ENCODE peak calls at places on chromosomes 12 and 14, in six cellular contexts. C is CD4-positive, CD25-positive, alpha-beta regulatory T cell; P is aorta; V is NT2/D1; L is AG09309; O is OCI-LY7. G is an unnamed sample.
A peak's percentile ranks its signal among the peaks of the same experiment; 100 is the strongest.

GRCh38 chr14:99525699-99526080 is 44.5 kb downstream of the CCNK start:
- DNase-seq in C (no peak), P (no peak), V (no peak), L (no peak), O (no peak), G (no peak)

GRCh38 chr14:32203928-32204357 is 874 bp upstream of the RNU6-8 start:
- DNase-seq in C (no peak), P (no peak), V (no peak), L (no peak), O (no peak), G (no peak)

GRCh38 chr14:81343166-81343565 is 57.0 kb downstream of the STON2 start:
- DNase-seq in C (no peak), P (no peak), V (no peak), L (no peak), O (no peak), G (no peak)

GRCh38 chr14:78232666-78233065 is 62.5 kb downstream of the NRXN3 start:
- DNase-seq in C (no peak), P (no peak), V (no peak), L (no peak), O (no peak), G (no peak)

GRCh38 chr14:53020193-53020932 is 69.5 kb upstream of the FERMT2 start:
- DNase-seq in C (no peak), P (no peak), V (no peak), L (no peak), O (no peak), G (no peak)

GRCh38 chr12:132287391-132288238 is 41.8 kb downstream of the GALNT9 start:
- DNase-seq in C (no peak), P (no peak), V (no peak), L (no peak), O (no peak), G (no peak)

GRCh38 chr12:56657416-56658379 is 11.9 kb upstream of the ATP5F1B start:
- DNase-seq in C (no peak), P (no peak), V (no peak), L (no peak), O (no peak), G (no peak)

GRCh38 chr14:35400707-35401421 is 3.7 kb downstream of the NFKBIA start:
- DNase-seq in C (no peak), P (no peak), V (no peak), L (no peak), O (no peak), G (peak; percentile 69)

GRCh38 chr14:86217523-86217922 is 687.6 kb downstream of the FLRT2 start:
- DNase-seq in C (no peak), P (no peak), V (no peak), L (no peak), O (no peak), G (no peak)

GRCh38 chr14:54947230-54947629 is 44.6 kb upstream of the GCH1 start:
- DNase-seq in C (no peak), P (no peak), V (no peak), L (no peak), O (no peak), G (no peak)

GRCh38 chr14:37094502-37094901 is 77.9 kb downstream of the SLC25A21 start:
- DNase-seq in C (no peak), P (no peak), V (no peak), L (no peak), O (no peak), G (no peak)

GRCh38 chr12:120438495-120439198 is 734 bp downstream of the COX6A1 start:
- DNase-seq in C (no peak), P (no peak), V (no peak), L (no peak), O (peak; percentile 19), G (no peak)

GRCh38 chr14:50025776-50026175 is 90.6 kb downstream of the VCPKMT start:
- DNase-seq in C (no peak), P (no peak), V (no peak), L (no peak), O (no peak), G (no peak)

GRCh38 chr12:25813843-25814242 is 144.6 kb upstream of the RASSF8 start:
- DNase-seq in C (no peak), P (no peak), V (no peak), L (no peak), O (no peak), G (no peak)

GRCh38 chr14:51014086-51014485 is 69.8 kb upstream of the PYGL start:
- DNase-seq in C (no peak), P (peak; percentile 59), V (no peak), L (peak; percentile 99), O (no peak), G (no peak)

GRCh38 chr14:102554835-102555819 is 37.3 kb upstream of the RCOR1 start:
- DNase-seq in C (peak; percentile 45), P (no peak), V (peak; percentile 57), L (no peak), O (no peak), G (peak; percentile 86)

GRCh38 chr14:94320243-94320642 is 2.9 kb downstream of the SERPINA6 start:
- DNase-seq in C (no peak), P (no peak), V (no peak), L (no peak), O (no peak), G (no peak)

GRCh38 chr14:33512201-33512600 is 438.7 kb downstream of the EGLN3 start:
- DNase-seq in C (no peak), P (no peak), V (no peak), L (peak; percentile 50), O (no peak), G (no peak)

GRCh38 chr14:84323963-84324362 is 1206.0 kb upstream of the FLRT2 start:
- DNase-seq in C (no peak), P (no peak), V (no peak), L (no peak), O (no peak), G (no peak)

GRCh38 chr12:120099738-120100137 is 16.8 kb downstream of the RAB35 start:
- DNase-seq in C (no peak), P (no peak), V (no peak), L (no peak), O (no peak), G (no peak)

DNA sequence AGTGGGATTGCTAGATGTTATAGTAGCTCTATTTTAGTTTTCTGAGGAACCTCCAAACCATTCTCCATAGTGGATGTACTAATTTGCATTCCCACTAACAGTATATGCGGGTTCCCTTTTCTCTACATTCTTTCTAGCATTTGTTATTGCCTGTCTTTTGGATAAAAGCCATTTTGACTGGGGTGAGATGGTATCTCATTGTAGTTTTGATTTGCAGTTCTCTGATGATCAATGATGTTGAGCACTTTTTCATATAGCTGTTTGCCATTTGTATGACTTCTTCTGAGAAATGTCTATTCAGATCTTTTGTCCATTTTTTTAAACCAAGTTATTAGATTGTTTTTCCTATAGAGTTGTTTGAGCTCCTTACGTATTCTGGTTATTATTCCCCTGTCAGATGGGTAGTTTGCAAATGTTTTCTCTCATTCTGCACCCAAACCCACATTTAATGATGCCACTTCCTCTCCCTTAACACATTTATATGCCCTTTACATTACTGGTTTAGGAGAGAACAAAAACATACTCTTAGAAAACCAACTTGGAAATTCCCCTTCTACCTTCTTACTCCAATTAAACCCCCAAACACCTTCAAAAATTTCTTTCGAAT is 48.2 kb downstream of the NELL2 start:
- DNase-seq in C (no peak), P (no peak), V (no peak), L (no peak), O (no peak), G (no peak)
- H3K4me3 ChIP-seq in C (peak overlapping the region; percentile 66), P (no peak overlapping the region), V (no peak overlapping the region), L (no peak overlapping the region), O (no peak overlapping the region), G (no peak overlapping the region)

GRCh38 chr14:77039285-77040058 is 11.0 kb upstream of the IRF2BPL start:
- DNase-seq in C (no peak), P (no peak), V (no peak), L (no peak), O (peak; percentile 40), G (no peak)

GRCh38 chr14:77040995-77041744 is 12.7 kb upstream of the IRF2BPL start:
- DNase-seq in C (no peak), P (no peak), V (no peak), L (no peak), O (no peak), G (no peak)

GRCh38 chr14:77040309-77040994 is 11.9 kb upstream of the IRF2BPL start:
- DNase-seq in C (peak; percentile 87), P (peak; percentile 100), V (peak; percentile 59), L (peak; percentile 93), O (peak; percentile 94), G (peak; percentile 99)

GRCh38 chr14:77037886-77038511 is 9.5 kb upstream of the IRF2BPL start:
- DNase-seq in C (peak; percentile 43), P (no peak), V (no peak), L (no peak), O (no peak), G (peak; percentile 82)

DNA sequence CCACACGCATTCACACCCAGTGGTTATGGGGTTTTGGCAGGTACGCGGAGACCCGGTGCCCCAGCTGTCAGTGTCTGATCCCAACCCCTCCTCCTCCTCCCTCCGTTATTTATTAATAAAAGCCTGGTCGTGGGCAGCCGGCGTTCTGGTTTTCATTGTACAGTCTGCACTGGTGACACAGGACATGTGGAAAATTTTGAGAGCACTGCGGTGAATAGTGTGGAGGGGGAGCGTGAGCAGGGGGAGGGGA is 11.5 kb upstream of the IRF2BPL start:
- DNase-seq in C (no peak), P (no peak), V (no peak), L (no peak), O (no peak), G (no peak)
- H3K4me3 ChIP-seq in C (peak overlapping the region; percentile 74), P (peak overlapping the region; percentile 32), V (peak overlapping the region; percentile 19), L (peak overlapping the region; percentile 18), O (peak overlapping the region; percentile 61), G (peak overlapping the region; percentile 37)

DNA sequence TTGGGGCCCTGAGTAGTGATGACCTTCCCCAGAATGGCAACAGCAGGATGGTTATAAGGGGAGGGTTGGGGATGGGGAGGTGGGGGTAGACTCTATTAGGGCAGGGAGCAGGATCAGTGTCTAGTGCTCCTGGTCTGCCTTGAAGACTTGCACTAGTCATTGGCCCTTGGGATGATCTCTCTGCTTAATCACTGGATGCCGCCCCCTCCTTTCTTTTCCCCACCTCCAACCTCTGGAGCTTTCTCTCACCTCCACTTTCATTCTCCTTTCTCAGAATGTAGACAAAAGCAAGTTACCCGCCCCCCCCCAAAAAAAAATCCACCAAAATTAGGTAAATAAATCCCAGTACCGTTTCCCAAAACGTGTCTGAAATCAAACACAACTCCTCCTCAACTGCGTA is 2.8 kb upstream of the KCNK10 start:
- DNase-seq in C (no peak), P (no peak), V (no peak), L (no peak), O (no peak), G (no peak)
- H3K4me3 ChIP-seq in C (no peak overlapping the region), P (no peak overlapping the region), V (peak overlapping the region; percentile 31), L (no peak overlapping the region), O (no peak overlapping the region), G (no peak overlapping the region)

DNA sequence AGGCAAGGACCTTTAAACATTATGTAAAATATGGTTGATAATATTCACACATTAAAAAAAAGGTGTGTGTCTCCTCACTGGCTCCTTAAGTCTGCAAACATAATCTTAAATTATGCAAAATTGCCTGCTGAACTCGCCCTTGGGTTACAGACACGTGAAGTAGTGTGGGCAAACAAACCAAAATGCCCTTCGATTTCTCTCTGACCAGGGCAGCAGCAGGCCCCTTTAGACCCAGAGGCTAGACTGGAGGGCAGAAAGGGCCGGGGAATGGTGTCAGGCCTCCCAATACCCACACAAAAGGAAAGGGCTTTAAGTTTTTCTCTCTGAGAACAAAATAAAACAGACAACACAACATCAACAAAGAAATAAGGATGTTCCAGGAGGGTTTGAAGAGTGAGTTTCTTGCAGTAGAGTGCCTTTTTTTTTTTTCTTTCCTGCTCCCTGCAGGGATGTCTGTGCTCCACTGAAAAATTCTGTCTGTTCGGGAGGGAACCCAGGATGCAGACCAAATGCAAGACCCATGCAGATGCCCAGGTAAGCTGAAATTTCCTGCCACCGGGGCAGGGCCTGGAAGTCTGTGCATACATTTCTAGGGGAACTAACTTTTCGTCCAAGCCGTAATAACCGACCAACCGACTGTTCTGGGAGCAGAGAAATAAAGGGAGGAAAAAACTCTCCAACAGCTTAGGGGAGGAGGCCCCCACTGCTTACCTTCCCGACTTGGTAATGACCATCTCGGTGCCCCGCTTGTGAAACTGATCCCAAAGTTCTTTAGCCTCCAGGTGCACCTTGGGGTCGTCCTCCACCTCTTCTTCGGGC is 1.7 kb downstream of the TBX3 start:
- DNase-seq in C (no peak), P (no peak), V (no peak), L (no peak), O (no peak), G (no peak)
- H3K4me3 ChIP-seq in C (no peak overlapping the region), P (peak overlapping the region; percentile 60), V (peak overlapping the region; percentile 60), L (peak overlapping the region; percentile 78), O (no peak overlapping the region), G (peak overlapping the region; percentile 52)